ENCODE peak calls at places on chromosomes 5 and 9, in seven cellular contexts. K is GM19239; H is IMR-90; Q is substantia nigra; T is stimulated activated CD4-positive, alpha-beta T cell treated with anti-CD3 and anti-CD28 coated beads, Interleukin-2, amount 100 ng/mL, for 4 hours; X is NCI-H510A; J is NCI-H526 treated with DMSO at 0.1 percent for 48 hours. R is an unnamed sample.

GRCh38 chr9:85213650-85214607 is 527.8 kb downstream of the AGTPBP1 start:
- DNase-seq in T (no peak), Q (no peak), K (no peak), H (no peak), J (no peak), X (no peak), R (no peak)

GRCh38 chr5:143052967-143053682 is 282.9 kb downstream of the ARHGAP26 start:
- DNase-seq in Q (no peak), K (no peak), X (no peak), J (no peak), H (no peak), T (no peak), R (no peak)

GRCh38 chr5:38433160-38433861 is 123.1 kb downstream of the LIFR start:
- DNase-seq in X (no peak), K (no peak), T (no peak), H (peak; percentile 87), Q (no peak), J (no peak), R (no peak)

GRCh38 chr5:96051401-96051830 is 89.8 kb upstream of the ELL2 start:
- DNase-seq in T (no peak), H (no peak), Q (no peak), X (no peak), J (no peak), K (no peak), R (no peak)

GRCh38 chr9:105047652-105048031 is 119.7 kb upstream of the ABCA1 start:
- DNase-seq in K (no peak), Q (no peak), H (peak; percentile 28), J (no peak), X (no peak), T (no peak), R (no peak)

GRCh38 chr9:92740446-92740961 is 24.1 kb downstream of the BICD2 start:
- DNase-seq in T (no peak), Q (no peak), K (no peak), X (no peak), J (no peak), H (no peak), R (no peak)

GRCh38 chr5:59640411-59640810 is 253.1 kb downstream of the PDE4D start:
- DNase-seq in K (no peak), Q (no peak), J (no peak), T (no peak), H (no peak), X (no peak), R (no peak)

GRCh38 chr9:113738898-113739604 is 137.1 kb upstream of the ZNF618 start:
- DNase-seq in K (no peak), J (no peak), H (no peak), Q (no peak), T (no peak), X (no peak), R (peak; percentile 13)

GRCh38 chr9:91138760-91139159 is 223.0 kb downstream of the AUH start:
- DNase-seq in K (no peak), Q (no peak), H (peak; percentile 93), T (no peak), X (no peak), J (no peak), R (no peak)

GRCh38 chr5:111668713-111669112 is 88.3 kb downstream of the NREP start:
- DNase-seq in Q (no peak), X (no peak), T (no peak), J (no peak), H (peak; percentile 57), K (no peak), R (no peak)

GRCh38 chr9:38183994-38184568 is 115.1 kb upstream of the SHB start:
- DNase-seq in H (no peak), T (no peak), Q (no peak), X (no peak), K (no peak), J (no peak), R (no peak)

GRCh38 chr5:170269579-170269978 is 28.0 kb downstream of the LCP2 start:
- DNase-seq in X (no peak), Q (no peak), T (no peak), H (no peak), K (no peak), J (no peak), R (no peak)

GRCh38 chr9:130313103-130313858 is 47.7 kb downstream of the HMCN2 start:
- DNase-seq in T (no peak), Q (no peak), K (no peak), J (no peak), X (no peak), H (no peak), R (no peak)

GRCh38 chr5:140018096-140018481 is 25.0 kb downstream of the NRG2 start:
- DNase-seq in X (no peak), K (no peak), H (no peak), T (no peak), Q (no peak), J (no peak), R (no peak)

GRCh38 chr9:73613092-73613701 is 461.5 kb downstream of the ANXA1 start:
- DNase-seq in X (no peak), Q (no peak), J (no peak), H (no peak), K (no peak), T (no peak), R (no peak)

GRCh38 chr5:73783823-73784222 is 157.8 kb downstream of the ARHGEF28 start:
- DNase-seq in T (no peak), Q (no peak), J (no peak), H (peak; percentile 53), K (no peak), X (no peak), R (no peak)